ENCODE peak calls at places on chromosome 10, in six cellular contexts. One of them, this sample, is unnamed. For H3K4me1, the result is how much of the 10 kb centered on the place peaks cover.

GRCh38 chr10:86262671-86263165 is 103.9 kb downstream of the GRID1 start:
- DNase-seq in CD8-positive, alpha-beta T cell: no peak
- DNase-seq in GM23248: no peak
- DNase-seq in right lobe of liver: no peak
- DNase-seq in colonic mucosa: no peak
- DNase-seq in effector memory CD4-positive, alpha-beta T cell: no peak
- DNase-seq in this sample: no peak

GRCh38 chr10:32987172-32987571 is 29.1 kb upstream of the ITGB1 start:
- DNase-seq in CD8-positive, alpha-beta T cell: no peak
- DNase-seq in GM23248: no peak
- DNase-seq in right lobe of liver: no peak
- DNase-seq in colonic mucosa: no peak
- DNase-seq in effector memory CD4-positive, alpha-beta T cell: no peak
- DNase-seq in this sample: no peak

GRCh38 chr10:67763499-67764011 is 67.6 kb upstream of the CTNNA3 start:
- DNase-seq in CD8-positive, alpha-beta T cell: peak
- DNase-seq in GM23248: peak
- DNase-seq in right lobe of liver: peak
- DNase-seq in colonic mucosa: peak
- DNase-seq in effector memory CD4-positive, alpha-beta T cell: peak
- DNase-seq in this sample: peak

GRCh38 chr10:11849908-11850307 is 26.8 kb downstream of the PROSER2 start:
- DNase-seq in CD8-positive, alpha-beta T cell: no peak
- DNase-seq in GM23248: no peak
- DNase-seq in right lobe of liver: no peak
- DNase-seq in colonic mucosa: no peak
- DNase-seq in effector memory CD4-positive, alpha-beta T cell: no peak
- DNase-seq in this sample: no peak

GRCh38 chr10:46291817-46292572 is 5.2 kb downstream of the ANTXRL start:
- DNase-seq in CD8-positive, alpha-beta T cell: no peak
- DNase-seq in GM23248: peak
- DNase-seq in right lobe of liver: no peak
- DNase-seq in colonic mucosa: peak
- DNase-seq in effector memory CD4-positive, alpha-beta T cell: no peak
- DNase-seq in this sample: no peak

GRCh38 chr10:49398000-49398861 is 2.3 kb upstream of the DRGX start:
- DNase-seq in CD8-positive, alpha-beta T cell: peak
- DNase-seq in GM23248: peak
- DNase-seq in right lobe of liver: peak
- DNase-seq in colonic mucosa: peak
- DNase-seq in effector memory CD4-positive, alpha-beta T cell: peak
- DNase-seq in this sample: no peak

GRCh38 chr10:14543904-14544210 is 213.1 kb upstream of the FRMD4A start:
- DNase-seq in CD8-positive, alpha-beta T cell: no peak
- DNase-seq in GM23248: no peak
- DNase-seq in right lobe of liver: no peak
- DNase-seq in colonic mucosa: no peak
- DNase-seq in effector memory CD4-positive, alpha-beta T cell: no peak
- DNase-seq in this sample: no peak

GRCh38 chr10:13759167-13759566 is 172.4 kb downstream of the PRPF18 start:
- DNase-seq in CD8-positive, alpha-beta T cell: no peak
- DNase-seq in GM23248: no peak
- DNase-seq in right lobe of liver: no peak
- DNase-seq in colonic mucosa: no peak
- DNase-seq in effector memory CD4-positive, alpha-beta T cell: no peak
- DNase-seq in this sample: no peak

GRCh38 chr10:19245889-19246841 is 197.6 kb downstream of the MALRD1 start:
- DNase-seq in CD8-positive, alpha-beta T cell: no peak
- DNase-seq in GM23248: no peak
- DNase-seq in right lobe of liver: no peak
- DNase-seq in colonic mucosa: no peak
- DNase-seq in effector memory CD4-positive, alpha-beta T cell: no peak
- DNase-seq in this sample: no peak

GRCh38 chr10:119104653-119105024 is 726 bp downstream of the DENND10 start:
- DNase-seq in CD8-positive, alpha-beta T cell: no peak
- DNase-seq in GM23248: no peak
- DNase-seq in right lobe of liver: peak
- DNase-seq in colonic mucosa: peak
- DNase-seq in effector memory CD4-positive, alpha-beta T cell: no peak
- DNase-seq in this sample: no peak

GRCh38 chr10:8489232-8489631 is 434.7 kb downstream of the GATA3 start:
- DNase-seq in CD8-positive, alpha-beta T cell: no peak
- DNase-seq in GM23248: no peak
- DNase-seq in right lobe of liver: no peak
- DNase-seq in colonic mucosa: no peak
- DNase-seq in effector memory CD4-positive, alpha-beta T cell: no peak
- DNase-seq in this sample: no peak

GRCh38 chr10:22461891-22462290 is 116.6 kb downstream of the SPAG6 start:
- DNase-seq in CD8-positive, alpha-beta T cell: no peak
- DNase-seq in GM23248: no peak
- DNase-seq in right lobe of liver: no peak
- DNase-seq in colonic mucosa: no peak
- DNase-seq in effector memory CD4-positive, alpha-beta T cell: no peak
- DNase-seq in this sample: no peak

DNA sequence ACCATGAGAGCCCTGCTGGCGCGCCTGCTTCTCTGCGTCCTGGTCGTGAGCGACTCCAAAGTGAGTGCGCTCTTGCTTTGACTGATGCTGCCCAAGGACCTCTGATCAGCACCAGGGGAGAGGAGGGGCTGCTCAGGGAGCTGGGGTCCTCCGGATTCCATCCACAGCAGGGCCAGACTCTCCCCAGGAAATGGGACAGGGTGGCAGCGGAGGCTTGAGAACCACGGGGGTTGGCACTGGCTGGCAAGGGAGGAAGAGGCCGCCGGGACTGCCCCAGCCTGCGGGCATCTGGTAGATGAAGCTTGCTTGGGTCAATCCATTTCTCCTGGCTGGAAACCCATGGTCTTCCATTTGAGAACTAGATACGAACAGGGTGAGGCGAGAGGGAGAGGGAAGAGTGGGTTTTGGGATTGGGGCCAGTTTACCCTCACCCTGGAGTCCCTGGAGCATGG is 647 bp downstream of the PLAU start:
- DNase-seq in CD8-positive, alpha-beta T cell: no peak
- DNase-seq in GM23248: peak
- DNase-seq in right lobe of liver: no peak
- DNase-seq in colonic mucosa: peak
- DNase-seq in effector memory CD4-positive, alpha-beta T cell: no peak
- DNase-seq in this sample: no peak
- H3K4me1 ChIP-seq in CD8-positive, alpha-beta T cell: under half
- H3K4me1 ChIP-seq in GM23248: under half
- H3K4me1 ChIP-seq in right lobe of liver: under half
- H3K4me1 ChIP-seq in colonic mucosa: under half
- H3K4me1 ChIP-seq in effector memory CD4-positive, alpha-beta T cell: under half
- H3K4me1 ChIP-seq in this sample: under half

GRCh38 chr10:79089579-79090110 is 20.9 kb downstream of the ZMIZ1 start:
- DNase-seq in CD8-positive, alpha-beta T cell: no peak
- DNase-seq in GM23248: no peak
- DNase-seq in right lobe of liver: no peak
- DNase-seq in colonic mucosa: no peak
- DNase-seq in effector memory CD4-positive, alpha-beta T cell: no peak
- DNase-seq in this sample: no peak
- H3K4me1 ChIP-seq in CD8-positive, alpha-beta T cell: under half
- H3K4me1 ChIP-seq in GM23248: under half
- H3K4me1 ChIP-seq in right lobe of liver: half or more
- H3K4me1 ChIP-seq in colonic mucosa: under half
- H3K4me1 ChIP-seq in effector memory CD4-positive, alpha-beta T cell: under half
- H3K4me1 ChIP-seq in this sample: under half

GRCh38 chr10:77297370-77297692 is 340.3 kb downstream of the KCNMA1 start:
- DNase-seq in CD8-positive, alpha-beta T cell: no peak
- DNase-seq in GM23248: peak
- DNase-seq in right lobe of liver: no peak
- DNase-seq in colonic mucosa: no peak
- DNase-seq in effector memory CD4-positive, alpha-beta T cell: no peak
- DNase-seq in this sample: no peak
- H3K4me1 ChIP-seq in CD8-positive, alpha-beta T cell: under half
- H3K4me1 ChIP-seq in GM23248: under half
- H3K4me1 ChIP-seq in right lobe of liver: under half
- H3K4me1 ChIP-seq in colonic mucosa: under half
- H3K4me1 ChIP-seq in effector memory CD4-positive, alpha-beta T cell: under half
- H3K4me1 ChIP-seq in this sample: under half

GRCh38 chr10:124093076-124093773 is at the start of gene CHST15:
- DNase-seq in CD8-positive, alpha-beta T cell: no peak
- DNase-seq in GM23248: peak
- DNase-seq in right lobe of liver: peak
- DNase-seq in colonic mucosa: no peak
- DNase-seq in effector memory CD4-positive, alpha-beta T cell: no peak
- DNase-seq in this sample: peak

GRCh38 chr10:124090630-124091209 is 2.7 kb downstream of the CHST15 start:
- DNase-seq in CD8-positive, alpha-beta T cell: no peak
- DNase-seq in GM23248: no peak
- DNase-seq in right lobe of liver: peak
- DNase-seq in colonic mucosa: no peak
- DNase-seq in effector memory CD4-positive, alpha-beta T cell: no peak
- DNase-seq in this sample: peak

GRCh38 chr10:124092270-124093075 is 925 bp downstream of the CHST15 start:
- DNase-seq in CD8-positive, alpha-beta T cell: no peak
- DNase-seq in GM23248: peak
- DNase-seq in right lobe of liver: peak
- DNase-seq in colonic mucosa: peak
- DNase-seq in effector memory CD4-positive, alpha-beta T cell: no peak
- DNase-seq in this sample: peak

GRCh38 chr10:124089859-124090258 is 3.5 kb downstream of the CHST15 start:
- DNase-seq in CD8-positive, alpha-beta T cell: no peak
- DNase-seq in GM23248: no peak
- DNase-seq in right lobe of liver: no peak
- DNase-seq in colonic mucosa: no peak
- DNase-seq in effector memory CD4-positive, alpha-beta T cell: no peak
- DNase-seq in this sample: no peak

GRCh38 chr10:124091646-124092269 is 1.6 kb downstream of the CHST15 start:
- DNase-seq in CD8-positive, alpha-beta T cell: no peak
- DNase-seq in GM23248: peak
- DNase-seq in right lobe of liver: peak
- DNase-seq in colonic mucosa: no peak
- DNase-seq in effector memory CD4-positive, alpha-beta T cell: no peak
- DNase-seq in this sample: no peak
- H3K4me1 ChIP-seq in CD8-positive, alpha-beta T cell: under half
- H3K4me1 ChIP-seq in GM23248: under half
- H3K4me1 ChIP-seq in right lobe of liver: under half
- H3K4me1 ChIP-seq in colonic mucosa: under half
- H3K4me1 ChIP-seq in effector memory CD4-positive, alpha-beta T cell: under half
- H3K4me1 ChIP-seq in this sample: under half

GRCh38 chr10:69416695-69417094 is at the start of gene TACR2:
- DNase-seq in CD8-positive, alpha-beta T cell: no peak
- DNase-seq in GM23248: no peak
- DNase-seq in right lobe of liver: no peak
- DNase-seq in colonic mucosa: no peak
- DNase-seq in effector memory CD4-positive, alpha-beta T cell: no peak
- DNase-seq in this sample: no peak

GRCh38 chr10:69419096-69419760 is 2.5 kb upstream of the TACR2 start:
- DNase-seq in CD8-positive, alpha-beta T cell: no peak
- DNase-seq in GM23248: no peak
- DNase-seq in right lobe of liver: no peak
- DNase-seq in colonic mucosa: no peak
- DNase-seq in effector memory CD4-positive, alpha-beta T cell: no peak
- DNase-seq in this sample: no peak

GRCh38 chr10:69415951-69416350 is 767 bp downstream of the TACR2 start:
- DNase-seq in CD8-positive, alpha-beta T cell: no peak
- DNase-seq in GM23248: no peak
- DNase-seq in right lobe of liver: no peak
- DNase-seq in colonic mucosa: no peak
- DNase-seq in effector memory CD4-positive, alpha-beta T cell: no peak
- DNase-seq in this sample: no peak

GRCh38 chr10:69418052-69418752 is 1.5 kb upstream of the TACR2 start:
- DNase-seq in CD8-positive, alpha-beta T cell: no peak
- DNase-seq in GM23248: no peak
- DNase-seq in right lobe of liver: no peak
- DNase-seq in colonic mucosa: peak
- DNase-seq in effector memory CD4-positive, alpha-beta T cell: no peak
- DNase-seq in this sample: no peak

DNA sequence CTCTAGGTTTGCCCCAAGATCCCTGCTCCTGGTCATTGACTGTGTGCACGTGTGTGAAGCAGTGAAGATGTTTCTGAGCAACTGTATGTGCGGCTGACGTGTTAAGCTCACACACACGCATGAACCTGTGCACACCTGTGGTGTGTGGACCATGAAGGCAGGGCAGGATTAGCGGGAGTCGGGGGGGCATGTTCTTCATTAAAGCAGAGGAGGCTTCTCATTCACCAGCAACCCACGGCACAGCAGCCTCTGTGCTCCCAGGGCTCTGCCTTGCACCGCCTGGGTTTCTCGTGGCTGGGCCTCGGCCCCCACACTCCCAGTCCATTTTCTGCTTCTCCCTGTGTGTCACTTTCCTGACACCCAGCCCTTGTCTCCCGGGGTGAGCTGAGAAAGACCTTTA is 824 bp upstream of the TACR2 start:
- DNase-seq in CD8-positive, alpha-beta T cell: no peak
- DNase-seq in GM23248: no peak
- DNase-seq in right lobe of liver: no peak
- DNase-seq in colonic mucosa: no peak
- DNase-seq in effector memory CD4-positive, alpha-beta T cell: no peak
- DNase-seq in this sample: no peak
- H3K4me1 ChIP-seq in CD8-positive, alpha-beta T cell: under half
- H3K4me1 ChIP-seq in GM23248: under half
- H3K4me1 ChIP-seq in right lobe of liver: under half
- H3K4me1 ChIP-seq in colonic mucosa: under half
- H3K4me1 ChIP-seq in effector memory CD4-positive, alpha-beta T cell: under half
- H3K4me1 ChIP-seq in this sample: under half